ENCODE peak calls at places on chromosome 20, in five cellular contexts. U is ELF-1; N is T follicular helper cell; D is ACHN; E is effector memory CD4-positive, alpha-beta T cell. J is an unnamed sample.

GRCh38 chr20:10536531-10536930 is 101.4 kb downstream of the SLX4IP start:
- DNase-seq in U (no peak), N (no peak), D (no peak), E (no peak), J (peak)

GRCh38 chr20:10954137-10954840 is 280.5 kb upstream of the JAG1 start:
- DNase-seq in U (peak), N (no peak), D (no peak), E (no peak), J (no peak)

GRCh38 chr20:5397418-5397817 is 80.7 kb upstream of the PROKR2 start:
- DNase-seq in U (no peak), N (no peak), D (peak), E (no peak), J (peak)

GRCh38 chr20:3786126-3786484 is 435 bp downstream of the CENPB start:
- DNase-seq in U (peak), N (no peak), D (peak), E (no peak), J (peak)

GRCh38 chr20:20253744-20254330 is 114.1 kb upstream of the INSM1 start:
- DNase-seq in U (no peak), N (no peak), D (no peak), E (no peak), J (no peak)

GRCh38 chr20:25669826-25670422 is 26.7 kb downstream of the ZNF337 start:
- DNase-seq in U (peak), N (no peak), D (no peak), E (no peak), J (peak)

GRCh38 chr20:25065044-25065624 is 7.2 kb upstream of the ACSS1 start:
- DNase-seq in U (peak), N (no peak), D (no peak), E (no peak), J (no peak)

GRCh38 chr20:64130876-64131275 is 23.5 kb upstream of the NPBWR2 start:
- DNase-seq in U (no peak), N (no peak), D (no peak), E (no peak), J (no peak)

GRCh38 chr20:38867062-38867359 is 59.2 kb upstream of the FAM83D start:
- DNase-seq in U (no peak), N (no peak), D (no peak), E (no peak), J (no peak)

GRCh38 chr20:62570403-62570802 is 71.9 kb upstream of the SLCO4A1 start:
- DNase-seq in U (no peak), N (no peak), D (no peak), E (no peak), J (no peak)

J was measured in RKO.